ENCODE peak calls at places on chromosomes 16 and 17, in seven cellular contexts. S, H, T, R, L, W and Y are unnamed samples. For H3K4me1, the result is how much of the 10 kb centered on the place peaks cover.

GRCh38 chr16:22098538-22099255 is 6.4 kb downstream of the VWA3A start:
- DNase-seq in S (no peak), W (no peak), T (peak), H (peak), R (peak), L (peak), Y (no peak)

GRCh38 chr17:71983828-71984227 is 137.0 kb upstream of the SOX9 start:
- DNase-seq in R (no peak), W (no peak), H (no peak), S (no peak), T (no peak), L (no peak), Y (no peak)

GRCh38 chr16:58306327-58306726 is 11.5 kb upstream of the PRSS54 start:
- DNase-seq in H (peak), L (peak), W (peak), T (no peak), S (no peak), R (peak), Y (no peak)

GRCh38 chr17:68356520-68356919 is 65.2 kb downstream of the ARSG start:
- DNase-seq in T (no peak), L (no peak), R (no peak), S (no peak), W (peak), H (no peak), Y (no peak)

GRCh38 chr17:62718420-62718819 is 89.7 kb downstream of the MARCHF10 start:
- DNase-seq in T (no peak), L (no peak), R (no peak), S (no peak), W (no peak), H (no peak), Y (no peak)

GRCh38 chr16:7246578-7246977 is 86.1 kb upstream of the RBFOX1 start:
- DNase-seq in S (no peak), L (peak), T (no peak), W (no peak), H (peak), R (peak), Y (no peak)

GRCh38 chr16:89395150-89396142 is 94.9 kb downstream of the ANKRD11 start:
- DNase-seq in R (peak), H (peak), S (peak), T (peak), W (no peak), L (no peak), Y (peak)

GRCh38 chr17:78771758-78772382 is 10.2 kb downstream of the CYTH1 start:
- DNase-seq in T (no peak), R (no peak), W (no peak), S (no peak), H (no peak), L (no peak), Y (no peak)

GRCh38 chr16:1706386-1707192 is 594 bp downstream of the MAPK8IP3 start:
- DNase-seq in H (peak), T (no peak), W (no peak), R (peak), L (peak), S (no peak), Y (no peak)

GRCh38 chr16:63422633-63423032 is 1386.4 kb upstream of the CDH8 start:
- DNase-seq in R (no peak), W (no peak), L (no peak), H (no peak), T (no peak), S (no peak), Y (no peak)

GRCh38 chr17:42333053-42333452 is 44.8 kb downstream of the STAT5A start:
- DNase-seq in H (no peak), R (peak), W (no peak), L (no peak), S (no peak), T (no peak), Y (no peak)

GRCh38 chr16:23202166-23202565 is 19.6 kb downstream of the SCNN1G start:
- DNase-seq in H (no peak), T (no peak), L (no peak), R (no peak), W (no peak), S (no peak), Y (no peak)

GRCh38 chr16:89072216-89073130 is 21.2 kb upstream of the ACSF3 start:
- DNase-seq in L (no peak), H (peak), W (no peak), T (peak), R (peak), S (no peak), Y (no peak)

GRCh38 chr17:61405047-61405685 is 5.5 kb downstream of the TBX2 start:
- DNase-seq in L (peak), S (no peak), W (no peak), T (no peak), R (no peak), H (peak), Y (no peak)

GRCh38 chr16:13957197-13958078 is 37.5 kb downstream of the ERCC4 start:
- DNase-seq in R (peak), H (peak), T (peak), L (no peak), W (no peak), S (peak), Y (no peak)

GRCh38 chr16:83789642-83790401 is 18.0 kb upstream of the HSBP1 start:
- DNase-seq in T (no peak), L (no peak), S (no peak), H (no peak), R (no peak), W (no peak), Y (no peak)

GRCh38 chr16:57637424-57637823 is 9.0 kb downstream of the ADGRG1 start:
- DNase-seq in R (no peak), T (peak), W (no peak), L (no peak), S (no peak), H (peak), Y (no peak)

GRCh38 chr17:39404542-39405378 is 3.3 kb upstream of the FBXL20 start:
- DNase-seq in L (no peak), R (no peak), S (no peak), W (no peak), H (peak), T (no peak), Y (no peak)

GRCh38 chr16:66596986-66597848 is 7.3 kb upstream of the CMTM3 start:
- DNase-seq in H (no peak), W (no peak), L (no peak), T (no peak), R (no peak), S (no peak), Y (no peak)

GRCh38 chr16:10039220-10040096 is 142.8 kb downstream of the GRIN2A start:
- DNase-seq in L (peak), W (no peak), H (peak), R (no peak), T (peak), S (no peak), Y (no peak)

GRCh38 chr17:66791337-66791736 is 43.6 kb upstream of the CACNG5 start:
- DNase-seq in H (no peak), L (no peak), R (no peak), W (no peak), T (no peak), S (no peak), Y (no peak)

GRCh38 chr17:45976755-45977505 is 22.1 kb upstream of the STH start:
- DNase-seq in T (no peak), H (no peak), R (no peak), W (no peak), L (no peak), S (no peak), Y (no peak)

GRCh38 chr17:38556234-38556633 is 49.5 kb downstream of the SRCIN1 start:
- DNase-seq in S (no peak), R (no peak), T (no peak), L (no peak), H (no peak), W (no peak), Y (no peak)

GRCh38 chr16:15853021-15853420 is 3.8 kb downstream of the MYH11 start:
- DNase-seq in S (no peak), H (no peak), W (no peak), L (no peak), T (no peak), R (no peak), Y (no peak)

DNA sequence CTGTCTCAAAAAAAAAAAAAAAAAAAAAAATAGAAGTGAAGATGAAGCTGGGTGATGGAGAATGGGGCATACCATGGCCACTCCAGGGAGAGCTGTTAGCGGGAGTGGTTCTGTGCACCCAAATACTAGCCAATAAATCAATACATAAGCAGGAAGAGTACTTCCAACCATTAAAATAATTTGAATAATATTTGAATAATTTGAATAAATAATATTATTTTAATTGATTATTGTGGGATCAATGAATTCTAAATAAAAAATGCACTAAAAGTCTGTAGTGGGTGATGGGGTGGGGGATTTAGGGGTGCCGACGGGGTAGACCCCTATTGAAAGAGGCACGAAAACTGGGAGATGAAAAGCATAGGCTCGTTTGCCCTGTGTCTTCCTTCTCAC is 41.4 kb upstream of the CMIP start:
- DNase-seq in H (no peak), S (no peak), R (no peak), L (no peak), W (no peak), T (no peak), Y (no peak)
- H3K4me3 ChIP-seq in H (no peak), S (no peak), R (no peak), L (no peak), W (no peak), T (no peak), Y (no peak)

DNA sequence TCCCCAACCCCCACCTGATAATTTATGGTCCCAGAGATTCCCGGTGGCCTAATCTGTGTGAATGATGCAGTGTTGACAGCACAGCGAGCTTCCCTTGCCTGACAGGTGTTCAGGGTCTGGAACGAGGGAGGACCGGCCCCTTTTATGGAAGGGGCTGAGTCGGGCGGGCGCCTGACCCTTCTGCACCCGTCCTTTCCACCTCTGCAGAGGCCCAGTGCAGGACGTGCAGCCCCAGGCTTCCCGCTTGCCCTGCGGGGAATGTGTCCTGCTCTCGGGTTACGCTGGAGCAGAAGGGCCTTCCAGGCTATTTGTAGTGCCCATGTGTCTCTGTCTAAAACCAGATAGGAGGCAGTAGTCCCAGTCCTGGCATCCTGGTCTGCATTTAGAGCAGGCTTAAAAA is 16.2 kb downstream of the SMTNL2 start:
- DNase-seq in W (no peak), S (no peak), L (peak), H (no peak), R (peak), T (peak), Y (no peak)
- H3K4me1 ChIP-seq in W (under half), S (under half), L (under half), H (under half), R (under half), T (under half), Y (under half)

GRCh38 chr17:65558683-65559311 is 2.7 kb downstream of the AXIN2 start:
- DNase-seq in H (peak), W (no peak), R (peak), T (no peak), S (no peak), L (peak), Y (no peak)
- H3K4me3 ChIP-seq in H (peak), W (peak), R (peak), T (peak), S (peak), L (peak), Y (no peak)

GRCh38 chr17:57337390-57337789 is 81.1 kb downstream of the MSI2 start:
- DNase-seq in H (no peak), T (peak), W (no peak), R (no peak), L (no peak), S (no peak), Y (no peak)
- H3K4me1 ChIP-seq in H (under half), T (under half), W (under half), R (under half), L (under half), S (under half), Y (under half)

GRCh38 chr16:55653106-55653505 is 2.7 kb upstream of the SLC6A2 start:
- DNase-seq in H (no peak), L (no peak), S (no peak), W (no peak), T (no peak), R (no peak), Y (no peak)

GRCh38 chr16:55656695-55657092 is 906 bp downstream of the SLC6A2 start:
- DNase-seq in T (no peak), S (no peak), W (no peak), H (no peak), L (no peak), R (no peak), Y (no peak)

GRCh38 chr16:55657616-55658015 is 1.8 kb downstream of the SLC6A2 start:
- DNase-seq in T (no peak), R (no peak), L (no peak), S (no peak), W (no peak), H (no peak), Y (no peak)

GRCh38 chr16:55655709-55656694 is at the start of gene SLC6A2:
- DNase-seq in R (no peak), H (peak), S (no peak), W (no peak), L (peak), T (no peak), Y (no peak)

GRCh38 chr16:55655381-55655708 is 443 bp upstream of the SLC6A2 start:
- DNase-seq in R (no peak), L (no peak), H (no peak), W (no peak), T (no peak), S (no peak), Y (no peak)
- H3K4me3 ChIP-seq in R (no peak), L (peak), H (no peak), W (no peak), T (peak), S (no peak), Y (peak)

GRCh38 chr17:50636145-50636803 is 1.6 kb downstream of the ABCC3 start:
- DNase-seq in S (no peak), T (no peak), L (no peak), W (no peak), H (peak), R (no peak), Y (no peak)

GRCh38 chr17:50636804-50637195 is 2.1 kb downstream of the ABCC3 start:
- DNase-seq in S (no peak), H (no peak), T (no peak), R (no peak), L (no peak), W (no peak), Y (no peak)

GRCh38 chr17:50638851-50639767 is 4.4 kb downstream of the ABCC3 start:
- DNase-seq in W (no peak), L (no peak), H (peak), S (peak), R (peak), T (peak), Y (peak)

GRCh38 chr17:50638572-50638850 is 3.8 kb downstream of the ABCC3 start:
- DNase-seq in L (no peak), T (no peak), S (no peak), H (no peak), W (no peak), R (no peak), Y (no peak)

DNA sequence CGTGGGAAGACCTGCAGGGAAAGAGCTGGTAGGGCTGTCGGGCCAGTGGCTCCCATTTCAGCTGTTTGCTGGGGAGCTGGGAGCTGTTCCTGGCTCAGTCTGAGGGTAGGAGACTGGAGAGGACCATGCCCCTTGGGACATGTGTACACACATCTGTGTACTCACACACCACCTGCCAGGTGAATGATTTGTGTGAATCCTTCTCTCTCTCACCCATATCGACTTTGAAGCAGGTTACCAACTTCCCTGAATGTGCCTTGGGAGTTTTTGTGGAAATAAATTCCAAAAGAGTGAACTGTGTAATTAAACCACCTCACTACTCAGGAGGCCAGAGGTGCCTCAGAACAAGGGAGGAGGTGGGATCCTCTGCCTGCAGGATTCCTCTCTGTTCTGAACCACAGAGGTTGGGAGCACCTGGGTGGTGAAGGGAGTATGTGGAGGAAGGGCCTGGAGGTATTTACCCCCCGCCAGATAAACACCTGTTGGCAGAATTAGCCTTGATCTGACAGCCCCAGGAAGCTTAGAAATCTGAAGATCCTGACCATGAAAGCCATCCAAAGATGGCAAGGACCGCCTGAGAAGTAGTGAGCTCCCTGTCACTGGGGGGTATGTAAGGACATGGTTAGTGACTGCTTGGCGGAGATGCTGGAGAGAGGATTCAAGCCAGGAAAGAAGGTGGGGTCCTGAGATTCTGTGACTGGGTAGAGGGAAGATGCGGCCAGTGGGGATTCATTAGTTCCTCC is 3.3 kb downstream of the ABCC3 start:
- DNase-seq in R (no peak), H (no peak), W (no peak), L (no peak), T (no peak), S (no peak), Y (no peak)
- H3K4me1 ChIP-seq in R (under half), H (half or more), W (under half), L (under half), T (under half), S (under half), Y (under half)

DNA sequence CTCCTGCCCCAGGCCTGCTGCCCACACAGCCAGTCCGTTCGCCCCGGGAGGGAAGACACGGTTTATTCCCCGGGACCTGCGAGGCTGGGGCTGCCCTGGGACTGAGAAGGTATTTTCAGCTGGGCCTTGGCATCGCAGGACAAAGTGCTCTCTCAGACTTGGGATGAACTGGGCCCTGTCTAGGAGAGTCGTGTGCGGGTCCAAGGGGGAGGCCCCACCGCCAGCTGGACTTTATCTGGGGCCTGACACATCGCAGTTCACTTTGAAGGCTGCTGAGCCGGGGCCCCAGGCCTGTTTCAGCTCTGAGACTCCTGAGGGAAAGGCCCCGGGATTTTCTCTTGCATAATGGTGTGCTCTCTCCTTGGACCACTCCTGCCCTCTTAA is 6.8 kb downstream of the CRISPLD2 start:
- DNase-seq in T (no peak), W (no peak), L (no peak), S (no peak), R (no peak), H (peak), Y (no peak)
- H3K4me3 ChIP-seq in T (no peak), W (no peak), L (no peak), S (no peak), R (no peak), H (peak), Y (no peak)

GRCh38 chr17:64777413-64778101 is 115.5 kb upstream of the SMURF2 start:
- DNase-seq in T (no peak), H (no peak), S (no peak), W (no peak), L (peak), R (peak), Y (no peak)

GRCh38 chr17:64780096-64781012 is 118.2 kb upstream of the SMURF2 start:
- DNase-seq in T (peak), L (peak), S (peak), H (peak), R (no peak), W (peak), Y (no peak)

GRCh38 chr17:64779344-64780095 is 117.4 kb upstream of the SMURF2 start:
- DNase-seq in T (no peak), H (no peak), L (peak), R (no peak), S (no peak), W (no peak), Y (no peak)

GRCh38 chr17:64778102-64778366 is 115.9 kb upstream of the SMURF2 start:
- DNase-seq in W (no peak), H (no peak), S (no peak), R (no peak), L (no peak), T (no peak), Y (no peak)

DNA sequence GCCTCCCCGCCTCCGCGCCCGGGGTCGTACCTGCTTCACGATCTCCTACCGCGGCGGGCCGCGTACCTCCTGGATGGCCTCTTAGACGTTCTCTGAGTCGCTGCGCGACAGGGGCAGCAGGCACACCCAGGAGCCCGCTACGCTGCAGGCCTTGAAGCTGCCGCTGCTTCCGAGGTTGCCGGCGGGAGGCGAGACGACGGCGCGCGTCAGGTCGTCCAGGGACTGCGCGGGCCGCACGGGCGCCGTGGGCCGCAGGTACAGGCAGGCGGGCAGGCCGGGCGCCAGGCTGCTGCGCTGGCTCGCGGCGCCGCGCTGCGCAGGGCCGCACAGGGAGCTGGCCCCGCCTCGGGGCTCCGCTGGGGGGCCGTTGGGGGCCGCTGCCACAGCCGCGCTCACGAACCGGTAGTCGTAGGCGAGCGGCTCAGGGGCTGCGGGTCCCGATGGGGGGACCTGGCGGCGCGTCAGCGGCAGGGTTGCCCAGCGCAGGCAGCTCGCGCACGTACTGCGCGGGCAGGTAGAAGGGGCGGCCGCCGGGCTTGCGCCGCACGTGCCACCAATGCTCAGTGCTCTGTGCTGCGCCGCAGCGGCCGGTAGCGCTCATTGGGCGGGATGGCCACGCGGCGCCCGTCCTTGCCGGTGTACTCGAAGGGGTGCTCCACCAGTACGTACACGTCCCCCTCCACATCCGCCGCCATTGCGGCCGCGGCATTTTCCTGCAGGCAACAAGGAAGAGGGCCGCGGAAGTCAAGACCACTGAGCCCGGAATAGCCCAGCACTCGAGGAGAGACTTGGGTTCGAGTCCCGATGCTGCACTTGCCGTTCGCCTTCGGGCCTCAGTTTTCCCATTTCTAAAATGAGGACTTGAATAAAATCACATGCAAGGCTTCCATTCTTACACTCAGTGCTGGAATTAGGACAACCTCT is 116.5 kb upstream of the SMURF2 start:
- DNase-seq in T (no peak), W (no peak), S (no peak), R (no peak), H (no peak), L (peak), Y (no peak)
- H3K4me1 ChIP-seq in T (under half), W (under half), S (under half), R (under half), H (under half), L (under half), Y (under half)